ENCODE peak calls at places on chromosomes 7 and 10, in six cellular contexts. One of them, this sample, is unnamed.

GRCh38 chr7:108372601-108373000 is 83.6 kb downstream of the NRCAM start:
- DNase-seq in ovary: no peak
- DNase-seq in stomach: no peak
- DNase-seq in kidney: no peak
- DNase-seq in hepatocyte: no peak
- DNase-seq in astrocyte: peak; percentile 25
- DNase-seq in this sample: no peak

GRCh38 chr7:72753781-72754180 is 74.2 kb downstream of the TYW1B start:
- DNase-seq in ovary: no peak
- DNase-seq in stomach: no peak
- DNase-seq in kidney: no peak
- DNase-seq in hepatocyte: no peak
- DNase-seq in astrocyte: no peak
- DNase-seq in this sample: no peak

GRCh38 chr7:36040679-36041078 is 112.4 kb upstream of the EEPD1 start:
- DNase-seq in ovary: no peak
- DNase-seq in stomach: no peak
- DNase-seq in kidney: no peak
- DNase-seq in hepatocyte: no peak
- DNase-seq in astrocyte: peak; percentile 50
- DNase-seq in this sample: no peak

GRCh38 chr7:21076054-21076453 is 289.4 kb upstream of the SP8 start:
- DNase-seq in ovary: no peak
- DNase-seq in stomach: no peak
- DNase-seq in kidney: no peak
- DNase-seq in hepatocyte: peak; percentile 57
- DNase-seq in astrocyte: no peak
- DNase-seq in this sample: no peak

GRCh38 chr7:16123117-16123770 is 298.1 kb downstream of the CRPPA start:
- DNase-seq in ovary: no peak
- DNase-seq in stomach: no peak
- DNase-seq in kidney: no peak
- DNase-seq in hepatocyte: no peak
- DNase-seq in astrocyte: no peak
- DNase-seq in this sample: no peak

GRCh38 chr10:1035201-1035600 is 9.5 kb upstream of the IDI2 start:
- DNase-seq in ovary: no peak
- DNase-seq in stomach: no peak
- DNase-seq in kidney: no peak
- DNase-seq in hepatocyte: no peak
- DNase-seq in astrocyte: no peak
- DNase-seq in this sample: no peak

GRCh38 chr10:96222441-96222840 is 48.9 kb downstream of the BLNK start:
- DNase-seq in ovary: no peak
- DNase-seq in stomach: no peak
- DNase-seq in kidney: no peak
- DNase-seq in hepatocyte: no peak
- DNase-seq in astrocyte: no peak
- DNase-seq in this sample: no peak

GRCh38 chr7:96833701-96834453 is 124.2 kb upstream of the SEM1 start:
- DNase-seq in ovary: no peak
- DNase-seq in stomach: no peak
- DNase-seq in kidney: no peak
- DNase-seq in hepatocyte: no peak
- DNase-seq in astrocyte: no peak
- DNase-seq in this sample: no peak

GRCh38 chr7:34357068-34357467 is 300.9 kb upstream of the NPSR1 start:
- DNase-seq in ovary: no peak
- DNase-seq in stomach: no peak
- DNase-seq in kidney: no peak
- DNase-seq in hepatocyte: no peak
- DNase-seq in astrocyte: peak; percentile 54
- DNase-seq in this sample: no peak

GRCh38 chr7:116455009-116455408 is 44.5 kb upstream of the CAV2 start:
- DNase-seq in ovary: no peak
- DNase-seq in stomach: no peak
- DNase-seq in kidney: no peak
- DNase-seq in hepatocyte: no peak
- DNase-seq in astrocyte: peak; percentile 70
- DNase-seq in this sample: no peak

GRCh38 chr10:17915181-17915580 is 36.5 kb upstream of the SLC39A12 start:
- DNase-seq in ovary: no peak
- DNase-seq in stomach: no peak
- DNase-seq in kidney: no peak
- DNase-seq in hepatocyte: no peak
- DNase-seq in astrocyte: no peak
- DNase-seq in this sample: no peak

GRCh38 chr7:138662066-138663061 is 38.8 kb downstream of the SVOPL start:
- DNase-seq in ovary: no peak
- DNase-seq in stomach: no peak
- DNase-seq in kidney: no peak
- DNase-seq in hepatocyte: no peak
- DNase-seq in astrocyte: no peak
- DNase-seq in this sample: no peak

GRCh38 chr7:19024261-19024660 is 93.2 kb downstream of the TWIST1 start:
- DNase-seq in ovary: no peak
- DNase-seq in stomach: no peak
- DNase-seq in kidney: no peak
- DNase-seq in hepatocyte: peak; percentile 15
- DNase-seq in astrocyte: peak; percentile 93
- DNase-seq in this sample: no peak

GRCh38 chr7:184768-185264 is 7.6 kb upstream of the FAM20C start:
- DNase-seq in ovary: peak; percentile 54
- DNase-seq in stomach: no peak
- DNase-seq in kidney: no peak
- DNase-seq in hepatocyte: no peak
- DNase-seq in astrocyte: no peak
- DNase-seq in this sample: no peak

GRCh38 chr7:31368620-31369019 is 28.1 kb upstream of the NEUROD6 start:
- DNase-seq in ovary: no peak
- DNase-seq in stomach: no peak
- DNase-seq in kidney: no peak
- DNase-seq in hepatocyte: peak; percentile 13
- DNase-seq in astrocyte: no peak
- DNase-seq in this sample: no peak

GRCh38 chr7:96217147-96217546 is 104.8 kb downstream of the SLC25A13 start:
- DNase-seq in ovary: no peak
- DNase-seq in stomach: no peak
- DNase-seq in kidney: no peak
- DNase-seq in hepatocyte: no peak
- DNase-seq in astrocyte: no peak
- DNase-seq in this sample: no peak

GRCh38 chr7:11182736-11183135 is 209.1 kb downstream of the PHF14 start:
- DNase-seq in ovary: no peak
- DNase-seq in stomach: no peak
- DNase-seq in kidney: no peak
- DNase-seq in hepatocyte: no peak
- DNase-seq in astrocyte: peak; percentile 70
- DNase-seq in this sample: no peak

GRCh38 chr7:2171855-2172254 is 60.9 kb downstream of the MAD1L1 start:
- DNase-seq in ovary: no peak
- DNase-seq in stomach: no peak
- DNase-seq in kidney: no peak
- DNase-seq in hepatocyte: no peak
- DNase-seq in astrocyte: no peak
- DNase-seq in this sample: no peak

GRCh38 chr7:30459591-30460245 is 18.9 kb downstream of the NOD1 start:
- DNase-seq in ovary: peak; percentile 64
- DNase-seq in stomach: no peak
- DNase-seq in kidney: no peak
- DNase-seq in hepatocyte: peak; percentile 87
- DNase-seq in astrocyte: peak; percentile 97
- DNase-seq in this sample: no peak

GRCh38 chr10:123804716-123805115 is 86.9 kb downstream of the CPXM2 start:
- DNase-seq in ovary: no peak
- DNase-seq in stomach: no peak
- DNase-seq in kidney: no peak
- DNase-seq in hepatocyte: no peak
- DNase-seq in astrocyte: peak; percentile 1
- DNase-seq in this sample: no peak

GRCh38 chr7:55048221-55048859 is 29.5 kb downstream of the EGFR start:
- DNase-seq in ovary: no peak
- DNase-seq in stomach: peak; percentile 34
- DNase-seq in kidney: no peak
- DNase-seq in hepatocyte: peak; percentile 44
- DNase-seq in astrocyte: no peak
- DNase-seq in this sample: no peak

GRCh38 chr10:1159131-1160061 is 103.2 kb downstream of the WDR37 start:
- DNase-seq in ovary: no peak
- DNase-seq in stomach: peak; percentile 17
- DNase-seq in kidney: no peak
- DNase-seq in hepatocyte: no peak
- DNase-seq in astrocyte: no peak
- DNase-seq in this sample: no peak

GRCh38 chr7:46544396-46545008 is 623.4 kb upstream of the IGFBP3 start:
- DNase-seq in ovary: no peak
- DNase-seq in stomach: no peak
- DNase-seq in kidney: no peak
- DNase-seq in hepatocyte: no peak
- DNase-seq in astrocyte: peak; percentile 84
- DNase-seq in this sample: no peak

DNA sequence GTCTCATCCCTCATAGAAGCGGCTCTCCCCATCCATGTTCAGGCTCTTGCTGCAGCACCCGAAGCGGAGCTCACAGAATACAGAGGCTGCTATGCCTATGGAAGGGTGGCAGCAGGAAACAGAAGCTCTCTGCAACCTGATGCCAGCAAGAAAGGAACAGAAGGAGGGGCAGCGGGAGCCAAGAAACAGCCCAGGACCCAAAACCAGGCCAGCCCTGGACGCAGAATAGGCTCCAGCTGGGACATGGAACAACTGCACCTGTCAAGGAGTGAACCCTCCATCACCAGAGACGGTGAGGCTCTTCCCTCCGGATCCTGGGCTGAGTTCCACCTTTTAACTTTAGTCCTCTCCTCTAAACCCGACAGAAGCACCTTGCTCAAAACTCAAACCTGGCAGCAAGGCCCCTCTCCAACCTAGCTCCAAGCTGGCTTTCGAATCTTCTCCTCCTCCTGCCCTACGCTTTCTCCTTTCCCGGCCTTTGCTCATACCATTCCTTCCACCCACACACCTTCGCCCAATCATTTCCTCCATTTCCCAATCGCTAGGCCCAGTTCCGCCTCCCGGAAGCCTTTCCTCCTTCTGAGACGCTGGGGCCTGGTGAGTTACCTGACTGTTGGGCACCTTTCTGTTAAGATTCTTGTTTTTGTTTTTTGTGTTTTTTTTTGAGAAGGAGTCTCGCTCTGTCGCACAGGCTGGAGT is 122.8 kb upstream of the ZNF92 start:
- DNase-seq in ovary: no peak
- DNase-seq in stomach: no peak
- DNase-seq in kidney: no peak
- DNase-seq in hepatocyte: no peak
- DNase-seq in astrocyte: no peak
- DNase-seq in this sample: no peak
- H3K4me3 ChIP-seq in ovary: no peak overlapping the region
- H3K4me3 ChIP-seq in stomach: no peak overlapping the region
- H3K4me3 ChIP-seq in kidney: no peak overlapping the region
- H3K4me3 ChIP-seq in hepatocyte: no peak overlapping the region
- H3K4me3 ChIP-seq in astrocyte: no peak overlapping the region
- H3K4me3 ChIP-seq in this sample: no peak overlapping the region

DNA sequence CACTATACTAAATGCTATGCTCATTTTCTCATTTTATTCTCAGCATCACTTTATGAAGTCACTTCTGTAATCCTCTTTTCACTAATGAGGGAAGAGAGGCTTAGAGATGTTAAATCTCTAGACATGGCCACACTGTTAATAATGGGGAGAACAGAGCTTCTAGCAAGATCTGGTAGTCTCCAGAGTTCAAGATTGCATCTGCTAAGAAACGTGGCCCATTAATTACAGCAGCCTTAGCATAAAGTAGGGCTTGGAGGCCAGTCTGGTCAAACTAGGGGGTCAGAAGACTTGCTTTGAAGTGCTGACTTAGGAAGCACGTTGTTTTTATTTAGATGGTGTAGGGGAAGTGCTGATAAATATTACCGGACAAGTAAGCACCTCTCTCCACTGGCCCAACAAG is 29.3 kb downstream of the ARL4A start:
- DNase-seq in ovary: no peak
- DNase-seq in stomach: no peak
- DNase-seq in kidney: no peak
- DNase-seq in hepatocyte: no peak
- DNase-seq in astrocyte: no peak
- DNase-seq in this sample: no peak
- H3K27ac ChIP-seq in ovary: no peak overlapping the region
- H3K27ac ChIP-seq in stomach: peak overlapping the region; percentile 82
- H3K27ac ChIP-seq in kidney: no peak overlapping the region
- H3K27ac ChIP-seq in hepatocyte: peak overlapping the region; percentile 72
- H3K27ac ChIP-seq in astrocyte: no peak overlapping the region
- H3K27ac ChIP-seq in this sample: peak overlapping the region; percentile 74

DNA sequence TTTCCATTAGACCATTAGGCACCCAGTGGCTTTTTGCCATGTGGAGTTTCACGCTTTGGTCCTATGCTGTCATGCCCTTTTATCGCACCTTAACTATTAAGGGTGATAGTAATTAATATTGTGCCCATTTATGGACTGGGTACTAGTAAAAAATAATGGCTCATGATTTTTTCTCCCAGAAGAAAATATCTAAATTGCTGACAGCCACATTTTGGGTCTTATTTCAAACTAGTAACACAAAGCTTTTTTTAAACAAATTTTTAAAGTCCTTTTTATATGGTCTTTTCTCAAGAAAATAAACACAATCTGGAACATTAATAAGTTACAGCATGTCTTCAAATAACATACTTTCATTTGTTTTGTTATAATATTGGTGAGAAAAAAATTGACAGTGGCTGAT is 179.7 kb downstream of the ANKRD7 start:
- DNase-seq in ovary: no peak
- DNase-seq in stomach: no peak
- DNase-seq in kidney: no peak
- DNase-seq in hepatocyte: no peak
- DNase-seq in astrocyte: no peak
- DNase-seq in this sample: no peak
- H3K4me1 ChIP-seq in ovary: no peaks in the 10 kb centered on the region
- H3K4me1 ChIP-seq in stomach: no peaks in the 10 kb centered on the region
- H3K4me1 ChIP-seq in kidney: no peaks in the 10 kb centered on the region
- H3K4me1 ChIP-seq in hepatocyte: no peaks in the 10 kb centered on the region
- H3K4me1 ChIP-seq in astrocyte: no peaks in the 10 kb centered on the region
- H3K4me1 ChIP-seq in this sample: no peaks in the 10 kb centered on the region

GRCh38 chr10:32379314-32379949 is 32.5 kb upstream of the EPC1 start:
- DNase-seq in ovary: no peak
- DNase-seq in stomach: no peak
- DNase-seq in kidney: no peak
- DNase-seq in hepatocyte: peak; percentile 68
- DNase-seq in astrocyte: peak; percentile 74
- DNase-seq in this sample: no peak

GRCh38 chr10:32377458-32378370 is 30.8 kb upstream of the EPC1 start:
- DNase-seq in ovary: no peak
- DNase-seq in stomach: no peak
- DNase-seq in kidney: no peak
- DNase-seq in hepatocyte: peak; percentile 32
- DNase-seq in astrocyte: peak; percentile 35
- DNase-seq in this sample: no peak

GRCh38 chr10:32378371-32379301 is 31.7 kb upstream of the EPC1 start:
- DNase-seq in ovary: peak; percentile 82
- DNase-seq in stomach: peak; percentile 91
- DNase-seq in kidney: peak; percentile 98
- DNase-seq in hepatocyte: peak; percentile 94
- DNase-seq in astrocyte: peak; percentile 77
- DNase-seq in this sample: peak; percentile 95

GRCh38 chr10:32381165-32381564 is 34.2 kb upstream of the EPC1 start:
- DNase-seq in ovary: no peak
- DNase-seq in stomach: no peak
- DNase-seq in kidney: no peak
- DNase-seq in hepatocyte: no peak
- DNase-seq in astrocyte: no peak
- DNase-seq in this sample: no peak

GRCh38 chr10:32379950-32380547 is 33.1 kb upstream of the EPC1 start:
- DNase-seq in ovary: no peak
- DNase-seq in stomach: no peak
- DNase-seq in kidney: no peak
- DNase-seq in hepatocyte: no peak
- DNase-seq in astrocyte: no peak
- DNase-seq in this sample: no peak
- H3K4me3 ChIP-seq in ovary: no peak overlapping the region
- H3K4me3 ChIP-seq in stomach: peak overlapping the region; percentile 61
- H3K4me3 ChIP-seq in kidney: peak overlapping the region; percentile 20
- H3K4me3 ChIP-seq in hepatocyte: peak overlapping the region; percentile 79
- H3K4me3 ChIP-seq in astrocyte: no peak overlapping the region
- H3K4me3 ChIP-seq in this sample: peak overlapping the region; percentile 74